ENCODE peak calls at places on chromosomes 7 and 10, in seven cellular contexts. M, Q, V, C, K, L and D are unnamed samples.
A peak's percentile ranks its signal among the peaks of the same experiment; 100 is the strongest.

GRCh38 chr10:73647211-73647874 is 6.1 kb upstream of the MYOZ1 start:
- DNase-seq in L (peak; percentile 82), C (peak; percentile 96), Q (no peak), V (no peak), K (no peak), M (no peak), D (no peak)

GRCh38 chr7:38451840-38452239 is 178.4 kb upstream of the TARP start:
- DNase-seq in Q (peak; percentile 10), L (no peak), K (peak; percentile 9), M (no peak), C (peak; percentile 36), V (peak; percentile 1), D (peak; percentile 27)

GRCh38 chr10:110340821-110341220 is 36.1 kb upstream of the SMNDC1 start:
- DNase-seq in V (no peak), K (no peak), L (no peak), Q (no peak), M (no peak), C (no peak), D (no peak)

GRCh38 chr7:19362099-19362498 is 216.9 kb upstream of the FERD3L start:
- DNase-seq in V (no peak), K (no peak), L (no peak), C (no peak), M (no peak), Q (no peak), D (no peak)

GRCh38 chr10:113550365-113550764 is 2.5 kb upstream of the HABP2 start:
- DNase-seq in C (no peak), L (no peak), K (no peak), M (no peak), Q (no peak), V (no peak), D (no peak)

GRCh38 chr7:51306761-51307160 is 9.8 kb downstream of the COBL start:
- DNase-seq in C (no peak), L (no peak), M (no peak), K (no peak), V (no peak), Q (no peak), D (no peak)

GRCh38 chr7:104469135-104469820 is 140.9 kb downstream of the LHFPL3 start:
- DNase-seq in Q (no peak), M (no peak), V (no peak), K (no peak), L (no peak), C (no peak), D (no peak)

GRCh38 chr10:92830478-92831389 is 17.6 kb upstream of the EXOC6 start:
- DNase-seq in V (no peak), K (peak; percentile 77), M (no peak), L (no peak), C (no peak), Q (no peak), D (no peak)

GRCh38 chr7:7980134-7980533 is 11.5 kb downstream of the GLCCI1 start:
- DNase-seq in V (no peak), K (no peak), L (no peak), C (no peak), M (no peak), Q (no peak), D (no peak)

GRCh38 chr7:108181073-108181985 is 51.2 kb upstream of the LAMB4 start:
- DNase-seq in L (peak; percentile 70), C (peak; percentile 57), Q (peak; percentile 51), M (peak; percentile 28), V (peak; percentile 43), K (peak; percentile 75), D (peak; percentile 63)

DNA sequence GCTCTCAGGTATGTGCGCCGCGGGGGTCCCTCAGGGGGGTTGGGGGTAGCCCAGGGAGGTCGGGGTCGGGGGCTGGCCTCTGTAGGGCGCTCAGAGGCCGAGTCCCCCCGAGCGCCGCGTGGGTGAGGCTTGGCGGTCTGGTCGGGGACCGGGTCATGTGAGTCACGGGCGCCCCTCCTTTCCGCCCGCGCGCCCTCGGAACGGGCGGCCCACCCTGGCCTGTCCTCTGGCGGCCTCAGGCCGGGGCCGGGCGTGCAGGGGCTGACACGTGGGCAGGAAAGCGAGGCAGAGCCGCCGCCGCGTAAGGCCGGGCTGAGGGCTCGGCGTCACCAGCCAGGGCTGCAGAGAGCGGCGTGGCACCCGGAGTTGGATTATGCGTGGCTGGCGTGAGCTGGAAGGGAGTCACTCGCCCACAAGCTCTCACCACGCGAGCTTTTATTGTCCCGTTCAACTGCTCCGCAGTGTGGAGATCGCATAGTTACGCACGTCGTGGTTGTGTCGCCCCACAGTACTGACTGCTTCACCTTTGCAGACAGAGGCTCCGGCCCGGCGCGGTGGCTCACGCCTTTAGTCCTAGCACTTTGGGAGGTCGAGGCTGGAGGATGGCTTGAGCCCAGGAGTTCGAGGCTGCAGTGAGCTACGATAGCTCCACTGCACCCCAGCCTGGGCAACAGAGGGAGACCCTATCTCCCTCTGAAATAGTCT is 387 bp downstream of the SHLD2 start:
- DNase-seq in Q (peak; percentile 35), C (peak; percentile 89), V (peak; percentile 76), K (peak; percentile 79), L (no peak), M (peak; percentile 43), D (peak; percentile 27)
- TF ChIP-seq YY1 in Q (peak; percentile 45), C (peak; percentile 35), V (peak; percentile 51), K (no peak), L (no peak), M (peak; percentile 23), D (no peak)

DNA sequence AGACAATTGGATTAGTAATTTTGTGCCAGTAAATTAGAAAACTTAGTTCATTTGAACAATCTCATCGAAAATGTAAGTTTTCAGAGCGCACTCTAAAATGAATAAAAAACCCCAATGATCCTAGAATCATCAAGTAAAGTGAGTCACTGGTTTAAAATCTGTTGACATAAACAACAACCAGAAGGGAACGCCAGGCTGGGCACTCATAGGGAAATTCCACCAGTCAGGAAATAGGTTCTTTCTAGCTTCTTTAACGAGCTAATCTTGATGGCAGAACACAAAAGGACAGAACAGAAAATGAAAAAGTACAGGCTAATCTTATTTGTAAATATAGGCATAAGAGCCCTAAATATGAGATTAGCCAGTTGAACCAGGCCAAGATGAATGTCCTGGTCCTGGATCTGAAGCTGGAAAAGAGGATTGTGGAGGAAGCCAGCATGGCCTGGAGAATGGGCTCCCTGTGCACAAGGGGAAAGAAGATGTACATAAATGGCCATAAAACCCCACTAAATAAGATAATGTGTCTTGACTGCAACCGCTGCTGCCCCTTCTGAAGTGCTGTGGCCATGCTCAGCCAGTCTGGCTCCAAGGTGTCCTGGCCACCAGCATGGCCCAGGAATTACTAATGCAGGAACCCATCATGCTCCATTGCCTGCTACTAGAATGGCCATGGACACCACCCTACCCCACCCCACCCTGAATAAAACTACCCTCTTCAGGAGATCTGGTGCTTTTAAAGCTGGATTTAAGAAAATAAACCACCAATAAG is 114.0 kb downstream of the WDFY4 start:
- DNase-seq in C (no peak), Q (no peak), K (no peak), M (no peak), V (no peak), L (no peak), D (no peak)
- TF ChIP-seq YY1 in C (no peak), Q (no peak), K (no peak), M (no peak), V (no peak), L (no peak), D (no peak)

GRCh38 chr10:71359364-71360046 is 37.2 kb upstream of the CDH23 start:
- DNase-seq in C (no peak), L (no peak), Q (no peak), V (no peak), K (peak; percentile 90), M (no peak), D (no peak)

GRCh38 chr10:71355886-71356285 is 36.8 kb downstream of the SLC29A3 start:
- DNase-seq in V (no peak), K (no peak), M (no peak), L (no peak), Q (no peak), C (no peak), D (no peak)

GRCh38 chr10:71354771-71355170 is 35.7 kb downstream of the SLC29A3 start:
- DNase-seq in K (no peak), C (no peak), V (no peak), Q (no peak), M (no peak), L (no peak), D (no peak)

GRCh38 chr10:71358292-71358691 is 38.4 kb upstream of the CDH23 start:
- DNase-seq in V (no peak), L (no peak), Q (no peak), M (no peak), C (peak; percentile 81), K (no peak), D (no peak)

DNA sequence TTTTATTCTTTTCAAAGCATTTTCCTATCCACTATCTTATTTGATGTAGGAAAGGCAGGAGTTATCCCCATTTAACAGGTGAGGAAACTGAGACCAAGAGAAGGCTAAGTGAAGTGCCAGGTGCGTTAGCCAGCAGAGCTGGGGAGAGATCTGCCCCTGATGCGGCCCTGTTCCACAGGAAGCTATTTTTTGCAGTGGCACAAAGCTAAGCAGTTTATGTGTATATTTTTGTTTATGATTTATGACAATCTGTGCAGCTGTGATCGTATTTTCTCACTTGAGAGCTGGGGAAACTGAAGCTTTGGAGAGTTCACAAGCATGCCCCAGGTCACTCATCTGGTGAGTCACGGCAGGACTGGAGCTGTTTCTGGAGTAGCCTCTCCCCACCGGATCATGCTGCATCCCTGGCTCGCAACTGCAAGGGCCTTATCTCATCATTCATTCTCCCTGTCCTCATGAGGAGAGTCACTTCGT is 38.8 kb downstream of the SLC29A3 start:
- DNase-seq in C (peak; percentile 82), M (no peak), Q (no peak), V (no peak), K (peak; percentile 81), L (no peak), D (no peak)
- TF ChIP-seq YY1 in C (no peak), M (no peak), Q (no peak), V (no peak), K (no peak), L (no peak), D (no peak)

DNA sequence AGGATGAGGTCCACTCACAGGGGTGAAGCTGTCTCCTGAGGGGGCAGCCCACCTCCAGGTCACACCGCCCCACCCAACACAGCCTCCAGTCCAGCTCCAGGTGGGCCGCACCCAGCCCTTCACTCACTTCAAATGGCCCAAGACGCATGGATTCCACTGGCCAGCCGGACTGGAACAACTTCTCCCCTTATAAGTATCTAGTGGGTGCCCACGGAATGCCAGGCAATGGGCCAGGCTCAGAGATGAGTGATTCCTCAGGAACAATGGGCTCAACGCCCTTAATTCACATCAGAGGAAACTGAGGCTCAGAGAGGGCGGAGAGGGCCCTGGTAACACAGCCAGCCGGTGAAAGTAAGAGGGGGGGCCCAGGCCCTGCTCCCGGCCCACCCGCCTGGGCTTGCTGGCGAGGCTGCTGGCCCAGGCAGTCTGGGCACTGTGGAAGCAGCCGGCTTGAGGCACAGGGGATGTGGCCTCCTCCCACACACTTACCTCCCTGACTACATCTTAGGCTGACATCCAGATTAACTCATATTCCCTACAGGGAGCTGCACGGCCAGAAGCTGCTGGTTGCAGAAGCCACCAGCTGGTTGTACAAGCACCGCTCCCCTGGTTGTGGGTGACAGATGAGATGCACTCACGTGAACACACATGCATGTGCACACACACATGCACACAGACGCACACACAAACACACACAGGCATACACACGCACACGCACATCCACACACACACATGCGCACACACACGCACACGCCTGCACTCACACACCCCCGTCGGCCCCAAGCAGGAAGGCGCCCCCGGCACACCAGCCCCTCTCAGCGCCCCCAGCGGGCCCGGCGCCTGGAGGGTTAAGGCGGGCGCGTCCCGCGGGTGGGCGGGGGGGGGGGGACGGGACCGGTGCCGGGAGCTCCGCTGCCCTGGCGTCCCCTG is 1.0 kb upstream of the FAM20C start:
- DNase-seq in M (no peak), L (no peak), Q (peak; percentile 10), V (no peak), K (peak; percentile 18), C (peak; percentile 69), D (no peak)
- TF ChIP-seq YY1 in M (no peak), L (no peak), Q (no peak), V (no peak), K (no peak), C (no peak), D (no peak)